ENCODE peak calls at places on chromosomes 6 and 20, in nine cellular contexts. V is NCI-H510A treated with DMSO at 0.1 percent for 48 hours, L is GM12891, U is omental fat pad, W is HEK293T, D is NCI-H1092, T is endothelial cell of umbilical vein, O is lung, C is GM12865. Z is an unnamed sample.

GRCh38 chr20:59164681-59165388 is 1.2 kb downstream of the ZNF831 start:
- DNase-seq in D (no peak), C (no peak), L (no peak), U (no peak), V (no peak), T (no peak), W (no peak), O (no peak), Z (no peak)

GRCh38 chr6:168088161-168089106 is 9.4 kb upstream of the FRMD1 start:
- DNase-seq in V (peak; percentile 66), U (no peak), O (no peak), D (no peak), L (no peak), T (no peak), C (no peak), W (no peak), Z (no peak)

GRCh38 chr6:123030292-123030691 is 34.3 kb downstream of the CLVS2 start:
- DNase-seq in L (no peak), O (no peak), U (no peak), C (no peak), D (no peak), W (no peak), T (no peak), V (no peak), Z (no peak)

GRCh38 chr6:30890646-30891449 is 6.5 kb downstream of the DDR1 start:
- DNase-seq in O (no peak), T (no peak), V (no peak), C (no peak), W (no peak), D (no peak), L (no peak), U (no peak), Z (no peak)

GRCh38 chr6:80457044-80457933 is 350.8 kb downstream of the BCKDHB start:
- DNase-seq in C (no peak), L (no peak), U (peak; percentile 27), O (peak; percentile 71), V (no peak), D (no peak), T (peak; percentile 94), W (no peak), Z (peak; percentile 79)

GRCh38 chr20:62936996-62937352 is 973 bp upstream of the GID8 start:
- DNase-seq in U (no peak), W (no peak), C (peak; percentile 33), T (peak; percentile 65), V (no peak), O (no peak), D (no peak), L (no peak), Z (peak; percentile 44)

GRCh38 chr20:59939879-59940128 is 301 bp downstream of the PPP1R3D start:
- DNase-seq in L (peak; percentile 31), C (peak; percentile 43), D (no peak), U (no peak), W (peak; percentile 19), O (no peak), V (no peak), T (no peak), Z (no peak)

GRCh38 chr20:44692932-44693476 is 22.2 kb upstream of the CCN5 start:
- DNase-seq in V (no peak), L (no peak), T (peak; percentile 98), O (peak; percentile 62), W (no peak), D (no peak), C (no peak), U (no peak), Z (peak; percentile 98)

GRCh38 chr6:157169656-157170055 is 153.7 kb downstream of the TMEM242 start:
- DNase-seq in C (no peak), W (no peak), L (no peak), T (no peak), O (no peak), U (no peak), V (no peak), D (no peak), Z (no peak)

GRCh38 chr6:22826961-22827360 is 257.6 kb downstream of the HDGFL1 start:
- DNase-seq in V (no peak), T (peak; percentile 84), L (no peak), O (no peak), C (no peak), U (no peak), W (no peak), D (no peak), Z (peak; percentile 1)

GRCh38 chr20:51493346-51493791 is 49.1 kb downstream of the NFATC2 start:
- DNase-seq in U (no peak), O (no peak), C (no peak), V (no peak), D (no peak), T (no peak), W (no peak), L (no peak), Z (no peak)

GRCh38 chr20:1402149-1402548 is 9.3 kb upstream of the FKBP1A start:
- DNase-seq in O (no peak), C (no peak), T (no peak), V (no peak), D (no peak), U (no peak), L (no peak), W (no peak), Z (no peak)

GRCh38 chr6:163651910-163652309 is 237.4 kb downstream of the QKI start:
- DNase-seq in O (no peak), C (no peak), L (no peak), V (no peak), W (no peak), D (no peak), T (no peak), U (no peak), Z (no peak)

GRCh38 chr6:6931047-6932025 is 176.4 kb upstream of the RREB1 start:
- DNase-seq in U (no peak), T (no peak), V (no peak), O (no peak), D (no peak), L (no peak), W (no peak), C (peak; percentile 41), Z (no peak)

GRCh38 chr6:117531758-117532276 is 49.3 kb downstream of the DCBLD1 start:
- DNase-seq in U (no peak), C (no peak), D (no peak), O (no peak), T (no peak), V (no peak), W (no peak), L (no peak), Z (no peak)

GRCh38 chr6:136737343-136738177 is 54.7 kb downstream of the MAP3K5 start:
- DNase-seq in L (no peak), U (no peak), D (no peak), O (no peak), V (no peak), W (no peak), T (peak; percentile 70), C (no peak), Z (no peak)

GRCh38 chr20:46757754-46758678 is 48.6 kb downstream of the SLC2A10 start:
- DNase-seq in D (peak; percentile 35), T (peak; percentile 42), W (peak; percentile 67), O (peak; percentile 45), U (no peak), V (peak; percentile 60), C (peak; percentile 79), L (peak; percentile 55), Z (peak; percentile 51)